ENCODE peak calls at places on chromosomes 16 and 17, in five cellular contexts. X is uterus; P is IMR-90; N is thyroid gland; Z is effector memory CD4-positive, alpha-beta T cell. F is an unnamed sample.

GRCh38 chr17:78227455-78227916 is 3.9 kb upstream of the TMEM235 start:
- DNase-seq in P (peak; percentile 16), N (no peak), X (no peak), Z (no peak), F (no peak)

GRCh38 chr17:37430051-37430591 is 23.4 kb downstream of the TADA2A start:
- DNase-seq in Z (no peak), N (no peak), P (peak; percentile 75), X (no peak), F (no peak)

GRCh38 chr16:49856741-49857330 is 924 bp upstream of the ZNF423 start:
- DNase-seq in Z (no peak), P (peak; percentile 55), X (peak; percentile 78), N (peak; percentile 78), F (no peak)

GRCh38 chr17:80990921-80991644 is 558 bp upstream of the CHMP6 start:
- DNase-seq in N (no peak), Z (no peak), X (no peak), P (no peak), F (no peak)

GRCh38 chr17:7250655-7251329 is 742 bp downstream of the CTDNEP1 start:
- DNase-seq in N (no peak), P (no peak), X (no peak), Z (no peak), F (no peak)

GRCh38 chr17:79220715-79221291 is 146.2 kb downstream of the ENGASE start:
- DNase-seq in P (no peak), X (no peak), Z (no peak), N (no peak), F (no peak)

GRCh38 chr17:7655541-7655840 is 4.8 kb downstream of the ATP1B2 start:
- DNase-seq in Z (no peak), P (no peak), X (no peak), N (no peak), F (no peak)

GRCh38 chr16:66028505-66029216 is 337.8 kb upstream of the CDH5 start:
- DNase-seq in Z (no peak), X (no peak), N (no peak), P (peak; percentile 89), F (no peak)

GRCh38 chr17:20059728-20060188 is 50.6 kb downstream of the SPECC1 start:
- DNase-seq in P (peak; percentile 23), Z (no peak), N (peak; percentile 46), X (no peak), F (no peak)

GRCh38 chr16:51410125-51410524 is 259.1 kb upstream of the SALL1 start:
- DNase-seq in X (no peak), Z (no peak), P (no peak), N (no peak), F (no peak)

GRCh38 chr16:88881090-88881580 is 14.7 kb upstream of the PABPN1L start:
- DNase-seq in P (no peak), X (no peak), N (peak; percentile 7), Z (no peak), F (no peak)

GRCh38 chr16:88880226-88881051 is 14.0 kb upstream of the PABPN1L start:
- DNase-seq in Z (no peak), X (no peak), N (no peak), P (no peak), F (no peak)

GRCh38 chr16:88878356-88878755 is 11.9 kb upstream of the PABPN1L start:
- DNase-seq in Z (no peak), P (no peak), X (no peak), N (no peak), F (no peak)

GRCh38 chr16:88878967-88879787 is 12.7 kb upstream of the PABPN1L start:
- DNase-seq in P (peak; percentile 0), Z (no peak), X (no peak), N (no peak), F (no peak)

DNA sequence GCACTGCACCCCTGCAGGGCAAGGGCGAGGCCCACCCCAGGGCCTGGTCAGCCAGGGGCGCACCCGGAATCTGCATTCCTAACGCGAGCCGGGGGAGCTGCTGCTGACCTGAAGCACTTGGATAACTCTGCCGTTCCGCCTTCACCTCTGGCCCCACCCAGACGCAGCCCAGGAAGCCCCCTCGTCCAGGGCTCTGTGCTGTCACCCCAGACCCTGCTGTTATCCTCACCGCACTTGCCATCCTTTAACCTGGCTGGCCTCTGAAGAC is 13.3 kb upstream of the PABPN1L start:
- DNase-seq in N (no peak), X (no peak), P (no peak), Z (no peak), F (no peak)
- H3K36me3 ChIP-seq in N (no peaks in the 10 kb centered on the region), X (no peaks in the 10 kb centered on the region), P (no peaks in the 10 kb centered on the region), Z (no peaks in the 10 kb centered on the region), F (no peaks in the 10 kb centered on the region)

DNA sequence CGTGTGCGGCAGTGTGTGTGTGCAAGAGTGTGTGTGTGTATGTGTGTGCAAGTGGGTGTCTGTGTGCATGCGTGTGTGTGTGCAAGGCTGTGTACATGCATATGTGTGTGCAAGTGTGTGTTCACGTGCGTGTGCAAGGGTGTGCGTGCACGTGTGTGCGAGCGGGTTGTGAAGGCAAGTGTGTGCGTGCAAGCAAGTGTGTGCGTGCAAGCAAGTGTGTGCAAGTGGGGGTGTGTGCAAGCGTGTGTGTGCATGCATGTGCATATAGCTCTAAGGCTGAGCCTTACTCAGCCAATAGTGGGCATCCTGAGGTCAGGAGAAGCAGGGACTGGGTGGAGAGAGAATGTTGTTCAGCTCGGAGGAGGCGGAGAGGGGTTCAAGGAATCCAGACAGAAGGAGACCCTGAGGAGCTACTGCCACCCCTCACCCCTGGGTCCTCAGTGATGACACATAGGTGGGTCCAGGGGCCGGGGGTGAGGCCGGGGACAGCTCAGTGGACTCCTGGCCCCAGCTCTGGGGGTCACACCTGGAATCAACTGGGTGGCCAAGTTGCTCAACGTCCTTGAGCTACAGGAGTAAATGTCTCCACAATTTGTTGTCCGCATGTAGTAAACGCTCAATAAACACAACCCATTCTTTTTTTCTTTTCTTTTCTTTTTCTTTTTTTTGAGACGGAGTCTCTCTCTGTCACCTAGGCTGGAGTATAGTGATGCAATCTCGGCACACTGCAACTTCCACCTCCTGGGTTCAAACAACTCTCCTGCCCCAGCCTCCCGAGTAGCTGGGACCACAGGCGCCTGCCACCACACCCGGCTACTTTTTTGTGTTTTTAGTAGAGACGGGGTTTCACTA is 1.8 kb downstream of the PRR29 start:
- DNase-seq in Z (no peak), P (no peak), X (no peak), N (no peak), F (no peak)
- H3K36me3 ChIP-seq in Z (peaks cover 34% of the 10 kb centered on the region), P (no peaks in the 10 kb centered on the region), X (no peaks in the 10 kb centered on the region), N (no peaks in the 10 kb centered on the region), F (peaks cover 21% of the 10 kb centered on the region)

DNA sequence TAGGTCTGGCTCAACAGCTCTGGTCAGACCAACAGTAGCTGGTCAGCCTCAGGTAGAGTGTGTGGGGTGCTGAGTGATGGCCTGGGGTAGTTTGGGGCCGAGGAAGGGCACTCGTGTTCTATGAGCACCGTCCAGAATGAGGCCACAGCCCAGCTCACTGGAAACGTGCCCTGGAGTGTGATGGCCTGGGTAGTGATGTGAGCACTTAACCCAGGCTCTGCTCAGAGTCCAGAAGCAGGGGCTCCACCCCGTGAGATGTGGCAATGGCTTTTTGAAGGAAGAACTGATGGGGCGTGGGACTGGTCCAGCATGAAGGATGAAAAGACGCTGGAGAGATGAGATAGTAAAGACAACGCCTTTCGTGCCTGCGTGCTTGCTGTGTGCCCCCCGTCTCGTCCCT is 35.3 kb downstream of the NTN1 start:
- DNase-seq in N (no peak), P (no peak), X (no peak), Z (no peak), F (no peak)
- H3K36me3 ChIP-seq in N (no peaks in the 10 kb centered on the region), P (no peaks in the 10 kb centered on the region), X (no peaks in the 10 kb centered on the region), Z (no peaks in the 10 kb centered on the region), F (no peaks in the 10 kb centered on the region)

GRCh38 chr16:69019811-69020210 is 85.6 kb upstream of the HAS3 start:
- DNase-seq in Z (no peak), X (no peak), N (no peak), P (no peak), F (no peak)

GRCh38 chr16:69013991-69014390 is 91.5 kb upstream of the HAS3 start:
- DNase-seq in X (no peak), P (peak; percentile 25), N (no peak), Z (no peak), F (no peak)

GRCh38 chr16:69014811-69015210 is 90.6 kb upstream of the HAS3 start:
- DNase-seq in N (no peak), X (no peak), Z (no peak), P (no peak), F (no peak)

GRCh38 chr16:69012906-69013305 is 92.5 kb upstream of the HAS3 start:
- DNase-seq in N (no peak), P (no peak), Z (no peak), X (no peak), F (no peak)

DNA sequence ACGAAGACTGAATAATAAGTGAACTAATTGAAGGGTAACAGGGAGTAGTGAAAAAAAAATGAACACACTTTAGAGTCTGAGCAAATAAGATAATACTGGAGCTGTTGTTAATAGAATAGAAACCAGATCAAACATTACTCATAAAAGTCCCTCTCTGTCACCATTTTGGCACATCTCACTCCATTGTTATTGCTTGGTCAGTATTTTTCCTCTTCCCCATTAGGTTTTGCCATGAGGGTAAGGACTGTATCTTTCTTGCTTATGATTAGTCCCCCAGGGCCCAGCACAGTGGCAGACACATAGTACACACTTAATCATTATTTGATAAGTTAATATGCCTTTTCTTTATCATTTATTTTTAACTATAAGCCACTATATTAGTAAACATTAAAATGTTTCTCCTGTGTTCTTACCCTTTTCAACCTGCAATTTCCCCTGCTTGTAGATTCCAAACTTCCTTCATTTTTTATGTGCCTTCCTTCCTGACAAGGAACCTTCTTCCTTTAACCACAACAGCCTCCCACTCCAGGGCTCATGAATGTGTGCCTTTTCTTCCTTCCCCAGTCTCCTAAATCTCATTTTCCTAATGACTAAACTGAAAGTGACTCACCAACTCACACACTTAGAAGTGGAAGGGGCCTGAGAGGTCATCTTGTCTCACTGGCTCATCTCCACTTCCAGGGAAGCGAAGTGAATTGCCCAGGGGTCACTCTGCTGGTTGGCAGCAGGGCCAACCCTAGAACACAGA is 88.2 kb upstream of the HAS3 start:
- DNase-seq in P (peak; percentile 85), N (no peak), Z (no peak), X (no peak), F (no peak)
- H3K36me3 ChIP-seq in P (no peaks in the 10 kb centered on the region), N (no peaks in the 10 kb centered on the region), Z (no peaks in the 10 kb centered on the region), X (no peaks in the 10 kb centered on the region), F (no peaks in the 10 kb centered on the region)

GRCh38 chr16:89893642-89894548 is 20.5 kb downstream of the TCF25 start:
- DNase-seq in P (no peak), Z (no peak), N (no peak), X (no peak), F (no peak)
- H3K36me3 ChIP-seq in P (peaks cover 66% of the 10 kb centered on the region), Z (peaks cover 80% of the 10 kb centered on the region), N (peaks cover 80% of the 10 kb centered on the region), X (no peaks in the 10 kb centered on the region), F (peaks cover 47% of the 10 kb centered on the region)

F was measured in CD4-positive, alpha-beta memory T cell.